ENCODE peak calls at places on chromosomes 2 and 18, in eight cellular contexts. One of them, this sample, is unnamed.

GRCh38 chr2:120736955-120737801 is 1.5 kb downstream of the GLI2 start:
- DNase-seq in brain microvascular endothelial cell: peak; percentile 81
- DNase-seq in spleen: peak; percentile 68
- DNase-seq in HCT116: no peak
- DNase-seq in AG04450: peak; percentile 81
- DNase-seq in CD8-positive, alpha-beta memory T cell: no peak
- DNase-seq in stomach: peak; percentile 34
- DNase-seq in neuronal stem cell: peak; percentile 92
- DNase-seq in this sample: no peak

GRCh38 chr2:143551946-143552655 is 422.9 kb downstream of the ARHGAP15 start:
- DNase-seq in CD8-positive, alpha-beta memory T cell: no peak
- DNase-seq in spleen: no peak
- DNase-seq in neuronal stem cell: no peak
- DNase-seq in HCT116: no peak
- DNase-seq in brain microvascular endothelial cell: no peak
- DNase-seq in AG04450: no peak
- DNase-seq in stomach: no peak
- DNase-seq in this sample: no peak

GRCh38 chr18:33821503-33821902 is 243.5 kb downstream of the ASXL3 start:
- DNase-seq in brain microvascular endothelial cell: peak; percentile 3
- DNase-seq in AG04450: no peak
- DNase-seq in spleen: no peak
- DNase-seq in neuronal stem cell: no peak
- DNase-seq in stomach: no peak
- DNase-seq in HCT116: no peak
- DNase-seq in CD8-positive, alpha-beta memory T cell: no peak
- DNase-seq in this sample: no peak

GRCh38 chr18:76494541-76495403 is at the start of gene ZNF516:
- DNase-seq in AG04450: no peak
- DNase-seq in neuronal stem cell: peak; percentile 65
- DNase-seq in CD8-positive, alpha-beta memory T cell: no peak
- DNase-seq in brain microvascular endothelial cell: no peak
- DNase-seq in stomach: peak; percentile 45
- DNase-seq in spleen: peak; percentile 91
- DNase-seq in HCT116: no peak
- DNase-seq in this sample: no peak

GRCh38 chr2:160141944-160142343 is 58.1 kb downstream of the ITGB6 start:
- DNase-seq in neuronal stem cell: no peak
- DNase-seq in spleen: no peak
- DNase-seq in CD8-positive, alpha-beta memory T cell: no peak
- DNase-seq in brain microvascular endothelial cell: no peak
- DNase-seq in AG04450: peak; percentile 6
- DNase-seq in HCT116: no peak
- DNase-seq in stomach: no peak
- DNase-seq in this sample: no peak

GRCh38 chr2:110853516-110853915 is 121.1 kb downstream of the ACOXL start:
- DNase-seq in brain microvascular endothelial cell: peak; percentile 27
- DNase-seq in spleen: peak; percentile 80
- DNase-seq in neuronal stem cell: no peak
- DNase-seq in HCT116: peak; percentile 27
- DNase-seq in stomach: peak; percentile 45
- DNase-seq in AG04450: no peak
- DNase-seq in CD8-positive, alpha-beta memory T cell: peak; percentile 69
- DNase-seq in this sample: no peak

GRCh38 chr2:125172181-125172580 is 1147.1 kb downstream of the CNTNAP5 start:
- DNase-seq in neuronal stem cell: no peak
- DNase-seq in stomach: no peak
- DNase-seq in spleen: no peak
- DNase-seq in AG04450: no peak
- DNase-seq in CD8-positive, alpha-beta memory T cell: no peak
- DNase-seq in brain microvascular endothelial cell: no peak
- DNase-seq in HCT116: no peak
- DNase-seq in this sample: no peak

GRCh38 chr2:179311071-179311470 is 46.4 kb upstream of the SESTD1 start:
- DNase-seq in stomach: no peak
- DNase-seq in neuronal stem cell: no peak
- DNase-seq in spleen: no peak
- DNase-seq in brain microvascular endothelial cell: no peak
- DNase-seq in AG04450: no peak
- DNase-seq in CD8-positive, alpha-beta memory T cell: no peak
- DNase-seq in HCT116: no peak
- DNase-seq in this sample: no peak

GRCh38 chr2:174014021-174014698 is 49.0 kb upstream of the SP3 start:
- DNase-seq in spleen: no peak
- DNase-seq in AG04450: no peak
- DNase-seq in HCT116: no peak
- DNase-seq in stomach: no peak
- DNase-seq in brain microvascular endothelial cell: no peak
- DNase-seq in CD8-positive, alpha-beta memory T cell: no peak
- DNase-seq in neuronal stem cell: no peak
- DNase-seq in this sample: no peak
- H3K4me3 ChIP-seq in spleen: no peak overlapping the region
- H3K4me3 ChIP-seq in AG04450: no peak overlapping the region
- H3K4me3 ChIP-seq in HCT116: no peak overlapping the region
- H3K4me3 ChIP-seq in stomach: no peak overlapping the region
- H3K4me3 ChIP-seq in brain microvascular endothelial cell: no peak overlapping the region
- H3K4me3 ChIP-seq in CD8-positive, alpha-beta memory T cell: no peak overlapping the region
- H3K4me3 ChIP-seq in neuronal stem cell: no peak overlapping the region
- H3K4me3 ChIP-seq in this sample: no peak overlapping the region

GRCh38 chr2:128798502-128799283 is 480.0 kb upstream of the HS6ST1 start:
- DNase-seq in HCT116: no peak
- DNase-seq in stomach: peak; percentile 2
- DNase-seq in neuronal stem cell: no peak
- DNase-seq in CD8-positive, alpha-beta memory T cell: no peak
- DNase-seq in AG04450: no peak
- DNase-seq in spleen: no peak
- DNase-seq in brain microvascular endothelial cell: no peak
- DNase-seq in this sample: no peak

GRCh38 chr2:128797092-128797491 is 478.4 kb upstream of the HS6ST1 start:
- DNase-seq in spleen: no peak
- DNase-seq in stomach: peak; percentile 11
- DNase-seq in brain microvascular endothelial cell: no peak
- DNase-seq in HCT116: no peak
- DNase-seq in neuronal stem cell: no peak
- DNase-seq in AG04450: no peak
- DNase-seq in CD8-positive, alpha-beta memory T cell: no peak
- DNase-seq in this sample: no peak

GRCh38 chr2:128797533-128797932 is 478.9 kb upstream of the HS6ST1 start:
- DNase-seq in neuronal stem cell: no peak
- DNase-seq in brain microvascular endothelial cell: no peak
- DNase-seq in spleen: no peak
- DNase-seq in HCT116: no peak
- DNase-seq in AG04450: no peak
- DNase-seq in stomach: peak; percentile 16
- DNase-seq in CD8-positive, alpha-beta memory T cell: no peak
- DNase-seq in this sample: no peak

GRCh38 chr2:128799284-128799552 is 480.6 kb upstream of the HS6ST1 start:
- DNase-seq in brain microvascular endothelial cell: no peak
- DNase-seq in AG04450: no peak
- DNase-seq in CD8-positive, alpha-beta memory T cell: no peak
- DNase-seq in stomach: no peak
- DNase-seq in HCT116: no peak
- DNase-seq in neuronal stem cell: no peak
- DNase-seq in spleen: no peak
- DNase-seq in this sample: no peak

GRCh38 chr2:128797937-128798336 is 479.3 kb upstream of the HS6ST1 start:
- DNase-seq in neuronal stem cell: no peak
- DNase-seq in AG04450: no peak
- DNase-seq in HCT116: no peak
- DNase-seq in spleen: no peak
- DNase-seq in CD8-positive, alpha-beta memory T cell: no peak
- DNase-seq in stomach: peak; percentile 21
- DNase-seq in brain microvascular endothelial cell: no peak
- DNase-seq in this sample: no peak
- H3K4me3 ChIP-seq in neuronal stem cell: no peak overlapping the region
- H3K4me3 ChIP-seq in AG04450: no peak overlapping the region
- H3K4me3 ChIP-seq in HCT116: no peak overlapping the region
- H3K4me3 ChIP-seq in spleen: no peak overlapping the region
- H3K4me3 ChIP-seq in CD8-positive, alpha-beta memory T cell: no peak overlapping the region
- H3K4me3 ChIP-seq in stomach: no peak overlapping the region
- H3K4me3 ChIP-seq in brain microvascular endothelial cell: no peak overlapping the region
- H3K4me3 ChIP-seq in this sample: no peak overlapping the region

GRCh38 chr2:239200646-239201530 is 199.9 kb downstream of the HDAC4 start:
- DNase-seq in stomach: no peak
- DNase-seq in brain microvascular endothelial cell: no peak
- DNase-seq in AG04450: no peak
- DNase-seq in HCT116: no peak
- DNase-seq in neuronal stem cell: no peak
- DNase-seq in CD8-positive, alpha-beta memory T cell: no peak
- DNase-seq in spleen: peak; percentile 47
- DNase-seq in this sample: no peak

GRCh38 chr2:239201884-239202283 is 198.9 kb downstream of the HDAC4 start:
- DNase-seq in CD8-positive, alpha-beta memory T cell: no peak
- DNase-seq in neuronal stem cell: no peak
- DNase-seq in AG04450: no peak
- DNase-seq in HCT116: no peak
- DNase-seq in brain microvascular endothelial cell: no peak
- DNase-seq in stomach: no peak
- DNase-seq in spleen: no peak
- DNase-seq in this sample: no peak

GRCh38 chr2:239202836-239203235 is 198.0 kb downstream of the HDAC4 start:
- DNase-seq in neuronal stem cell: no peak
- DNase-seq in brain microvascular endothelial cell: no peak
- DNase-seq in stomach: no peak
- DNase-seq in HCT116: no peak
- DNase-seq in CD8-positive, alpha-beta memory T cell: no peak
- DNase-seq in spleen: no peak
- DNase-seq in AG04450: no peak
- DNase-seq in this sample: no peak

GRCh38 chr2:239202343-239202742 is 198.5 kb downstream of the HDAC4 start:
- DNase-seq in HCT116: no peak
- DNase-seq in AG04450: no peak
- DNase-seq in stomach: no peak
- DNase-seq in brain microvascular endothelial cell: no peak
- DNase-seq in neuronal stem cell: no peak
- DNase-seq in spleen: no peak
- DNase-seq in CD8-positive, alpha-beta memory T cell: no peak
- DNase-seq in this sample: no peak

GRCh38 chr2:239201531-239201876 is 199.3 kb downstream of the HDAC4 start:
- DNase-seq in HCT116: no peak
- DNase-seq in AG04450: no peak
- DNase-seq in CD8-positive, alpha-beta memory T cell: no peak
- DNase-seq in stomach: no peak
- DNase-seq in spleen: no peak
- DNase-seq in neuronal stem cell: no peak
- DNase-seq in brain microvascular endothelial cell: no peak
- DNase-seq in this sample: no peak
- H3K4me3 ChIP-seq in HCT116: no peak overlapping the region
- H3K4me3 ChIP-seq in AG04450: no peak overlapping the region
- H3K4me3 ChIP-seq in CD8-positive, alpha-beta memory T cell: no peak overlapping the region
- H3K4me3 ChIP-seq in stomach: no peak overlapping the region
- H3K4me3 ChIP-seq in spleen: no peak overlapping the region
- H3K4me3 ChIP-seq in neuronal stem cell: no peak overlapping the region
- H3K4me3 ChIP-seq in brain microvascular endothelial cell: no peak overlapping the region
- H3K4me3 ChIP-seq in this sample: no peak overlapping the region

GRCh38 chr18:63197246-63197791 is 122.2 kb downstream of the BCL2 start:
- DNase-seq in brain microvascular endothelial cell: no peak
- DNase-seq in neuronal stem cell: no peak
- DNase-seq in HCT116: no peak
- DNase-seq in spleen: no peak
- DNase-seq in AG04450: no peak
- DNase-seq in CD8-positive, alpha-beta memory T cell: peak; percentile 56
- DNase-seq in stomach: no peak
- DNase-seq in this sample: no peak
- H3K4me3 ChIP-seq in brain microvascular endothelial cell: no peak overlapping the region
- H3K4me3 ChIP-seq in neuronal stem cell: no peak overlapping the region
- H3K4me3 ChIP-seq in HCT116: no peak overlapping the region
- H3K4me3 ChIP-seq in spleen: no peak overlapping the region
- H3K4me3 ChIP-seq in AG04450: no peak overlapping the region
- H3K4me3 ChIP-seq in CD8-positive, alpha-beta memory T cell: peak overlapping the region; percentile 87
- H3K4me3 ChIP-seq in stomach: no peak overlapping the region
- H3K4me3 ChIP-seq in this sample: no peak overlapping the region

GRCh38 chr2:26185954-26186353 is 13.1 kb downstream of the GAREM2 start:
- DNase-seq in AG04450: no peak
- DNase-seq in spleen: no peak
- DNase-seq in CD8-positive, alpha-beta memory T cell: no peak
- DNase-seq in brain microvascular endothelial cell: no peak
- DNase-seq in neuronal stem cell: no peak
- DNase-seq in HCT116: no peak
- DNase-seq in stomach: no peak
- DNase-seq in this sample: no peak
- H3K4me3 ChIP-seq in AG04450: peak overlapping the region; percentile 60
- H3K4me3 ChIP-seq in spleen: no peak overlapping the region
- H3K4me3 ChIP-seq in CD8-positive, alpha-beta memory T cell: peak overlapping the region; percentile 58
- H3K4me3 ChIP-seq in brain microvascular endothelial cell: no peak overlapping the region
- H3K4me3 ChIP-seq in neuronal stem cell: no peak overlapping the region
- H3K4me3 ChIP-seq in HCT116: peak overlapping the region; percentile 58
- H3K4me3 ChIP-seq in stomach: peak overlapping the region; percentile 62
- H3K4me3 ChIP-seq in this sample: no peak overlapping the region

GRCh38 chr2:229273384-229274338 is 2.6 kb upstream of the PID1 start:
- DNase-seq in CD8-positive, alpha-beta memory T cell: no peak
- DNase-seq in AG04450: peak; percentile 23
- DNase-seq in neuronal stem cell: peak; percentile 56
- DNase-seq in brain microvascular endothelial cell: peak; percentile 72
- DNase-seq in stomach: peak; percentile 31
- DNase-seq in spleen: no peak
- DNase-seq in HCT116: peak; percentile 81
- DNase-seq in this sample: peak; percentile 58
- H3K4me3 ChIP-seq in CD8-positive, alpha-beta memory T cell: no peak overlapping the region
- H3K4me3 ChIP-seq in AG04450: peak overlapping the region; percentile 14
- H3K4me3 ChIP-seq in neuronal stem cell: no peak overlapping the region
- H3K4me3 ChIP-seq in brain microvascular endothelial cell: peak overlapping the region; percentile 26
- H3K4me3 ChIP-seq in stomach: peak overlapping the region; percentile 38
- H3K4me3 ChIP-seq in spleen: peak overlapping the region; percentile 10
- H3K4me3 ChIP-seq in HCT116: peak overlapping the region; percentile 18
- H3K4me3 ChIP-seq in this sample: peak overlapping the region; percentile 13

This sample was measured in kidney epithelial cell.